ENCODE peak calls at places on chromosomes 13 and 19, in six cellular contexts. D is cardiac muscle cell, J is heart right ventricle, O is pancreas, C is neuronal stem cell, G is GM23248. S is an unnamed sample.

GRCh38 chr19:489418-490196 is 6.7 kb upstream of the MADCAM1 start:
- DNase-seq in D (peak; percentile 54), J (no peak), O (no peak), C (no peak), G (peak; percentile 76), S (no peak)

GRCh38 chr19:12159773-12160414 is 3.0 kb upstream of the ZNF136 start:
- DNase-seq in D (no peak), J (no peak), O (no peak), C (no peak), G (no peak), S (no peak)

GRCh38 chr13:108957369-108958012 is 328.1 kb downstream of the MYO16 start:
- DNase-seq in D (no peak), J (no peak), O (no peak), C (no peak), G (peak; percentile 83), S (no peak)

GRCh38 chr19:16143399-16144215 is at the start of gene HSH2D:
- DNase-seq in D (no peak), J (no peak), O (peak; percentile 89), C (no peak), G (no peak), S (peak; percentile 94)

GRCh38 chr13:42821437-42821836 is 40.1 kb downstream of the FAM216B start:
- DNase-seq in D (no peak), J (no peak), O (no peak), C (no peak), G (peak; percentile 87), S (no peak)

GRCh38 chr13:33582121-33582520 is 235.8 kb upstream of the RFC3 start:
- DNase-seq in D (no peak), J (no peak), O (no peak), C (no peak), G (peak; percentile 4), S (no peak)

GRCh38 chr13:47841131-47841530 is 159.9 kb downstream of the SUCLA2 start:
- DNase-seq in D (no peak), J (no peak), O (no peak), C (no peak), G (no peak), S (no peak)

GRCh38 chr19:56189785-56190184 is 7.8 kb downstream of the ZSCAN5B start:
- DNase-seq in D (no peak), J (no peak), O (no peak), C (no peak), G (no peak), S (no peak)

GRCh38 chr19:12834976-12835757 is 788 bp upstream of the RTBDN start:
- DNase-seq in D (peak; percentile 40), J (no peak), O (no peak), C (no peak), G (peak; percentile 70), S (peak; percentile 57)

GRCh38 chr13:74990992-74991391 is 491.0 kb downstream of the TBC1D4 start:
- DNase-seq in D (no peak), J (no peak), O (no peak), C (no peak), G (no peak), S (no peak)

GRCh38 chr13:41034862-41035261 is 15.7 kb upstream of the ELF1 start:
- DNase-seq in D (no peak), J (no peak), O (no peak), C (no peak), G (peak; percentile 21), S (no peak)

GRCh38 chr19:58218899-58219298 is 9.8 kb upstream of the ZNF544 start:
- DNase-seq in D (peak; percentile 18), J (no peak), O (no peak), C (no peak), G (peak; percentile 45), S (no peak)

GRCh38 chr19:56301152-56301551 is 13.5 kb downstream of the ZSCAN5A start:
- DNase-seq in D (no peak), J (no peak), O (no peak), C (no peak), G (peak; percentile 20), S (no peak)

GRCh38 chr13:51221674-51222509 is at the start of gene FAM124A:
- DNase-seq in D (peak; percentile 81), J (peak; percentile 36), O (peak; percentile 30), C (peak; percentile 70), G (peak; percentile 75), S (peak; percentile 58)

GRCh38 chr19:38849746-38850230 is at the start of gene HNRNPL:
- DNase-seq in D (no peak), J (no peak), O (no peak), C (no peak), G (no peak), S (peak; percentile 99)

GRCh38 chr13:46934749-46935148 is 37.9 kb upstream of the HTR2A start:
- DNase-seq in D (no peak), J (no peak), O (no peak), C (no peak), G (no peak), S (no peak)

GRCh38 chr13:109782066-109782822 is 4.1 kb downstream of the IRS2 start:
- DNase-seq in D (no peak), J (no peak), O (no peak), C (no peak), G (peak; percentile 30), S (no peak)

GRCh38 chr13:110001622-110002275 is 215.4 kb upstream of the IRS2 start:
- DNase-seq in D (no peak), J (no peak), O (no peak), C (no peak), G (peak; percentile 76), S (no peak)

GRCh38 chr13:26050568-26051230 is 1.1 kb downstream of the SHISA2 start:
- DNase-seq in D (peak; percentile 70), J (no peak), O (no peak), C (peak; percentile 30), G (peak; percentile 31), S (peak; percentile 52)

GRCh38 chr13:19185865-19186645 is 4.4 kb upstream of the TUBA3C start:
- DNase-seq in D (no peak), J (no peak), O (no peak), C (no peak), G (no peak), S (no peak)

GRCh38 chr13:69425235-69425634 is 682.4 kb upstream of the ATXN8OS start:
- DNase-seq in D (no peak), J (no peak), O (no peak), C (no peak), G (no peak), S (no peak)
- H3K4me3 ChIP-seq in D (no peak overlapping the region), J (no peak overlapping the region), O (no peak overlapping the region), C (no peak overlapping the region), G (no peak overlapping the region), S (no peak overlapping the region)

DNA sequence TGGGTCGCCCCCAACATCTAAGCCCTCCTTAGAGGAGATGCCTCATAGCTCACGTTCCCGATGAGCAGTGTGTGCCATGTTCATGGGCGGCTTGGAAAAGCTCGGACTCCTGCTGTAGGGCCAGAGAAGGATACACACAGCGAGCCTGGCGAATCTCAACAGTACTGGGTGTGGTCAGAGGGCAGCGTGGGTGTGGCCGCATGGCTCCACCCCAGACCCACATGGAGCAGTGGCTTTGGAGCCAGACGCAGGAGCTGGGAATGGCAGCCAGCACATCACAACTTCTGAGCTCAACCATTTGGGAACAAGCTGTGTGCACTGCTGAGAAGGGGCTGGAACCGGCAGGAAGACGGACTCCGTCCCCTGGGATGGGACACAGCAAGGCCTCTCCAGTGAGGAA is 15.6 kb downstream of the CAPS start:
- DNase-seq in D (no peak), J (no peak), O (no peak), C (no peak), G (no peak), S (no peak)
- H3K4me1 ChIP-seq in D (no peaks in the 10 kb centered on the region), J (peaks cover 37% of the 10 kb centered on the region), O (no peaks in the 10 kb centered on the region), C (no peaks in the 10 kb centered on the region), G (peaks cover 27% of the 10 kb centered on the region), S (peaks cover 23% of the 10 kb centered on the region)

DNA sequence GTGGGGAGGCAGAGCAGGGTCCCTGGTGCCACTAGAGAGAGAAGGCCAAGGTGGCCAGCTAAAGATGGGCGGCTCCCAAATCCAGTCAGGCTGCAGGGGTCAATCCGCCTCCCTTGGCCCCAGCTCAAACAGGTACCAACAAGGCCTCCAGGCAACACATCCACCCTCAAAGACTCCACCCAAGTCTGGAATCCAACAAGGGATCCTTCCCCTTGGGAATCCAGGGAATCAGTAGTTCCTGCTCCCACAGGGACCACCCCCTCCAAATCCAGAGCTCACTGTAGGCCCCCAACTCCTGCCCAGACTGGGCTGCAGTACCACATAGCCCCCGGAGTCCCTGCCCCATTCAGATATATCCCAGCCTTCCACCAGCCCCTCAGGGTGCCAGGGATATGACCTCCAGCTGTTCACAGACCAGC is 3.3 kb downstream of the ERF start:
- DNase-seq in D (no peak), J (no peak), O (no peak), C (no peak), G (no peak), S (no peak)
- H3K4me3 ChIP-seq in D (no peak overlapping the region), J (peak overlapping the region; percentile 100), O (no peak overlapping the region), C (peak overlapping the region; percentile 15), G (peak overlapping the region; percentile 83), S (peak overlapping the region; percentile 97)

GRCh38 chr19:5969476-5969875 is 8.5 kb downstream of the RANBP3 start:
- DNase-seq in D (no peak), J (no peak), O (no peak), C (no peak), G (no peak), S (peak; percentile 33)
- H3K4me1 ChIP-seq in D (peaks cover 39% of the 10 kb centered on the region), J (peaks cover 64% of the 10 kb centered on the region), O (peaks cover 56% of the 10 kb centered on the region), C (peaks cover 4% of the 10 kb centered on the region), G (peaks cover 26% of the 10 kb centered on the region), S (peaks cover 68% of the 10 kb centered on the region)

GRCh38 chr19:2282062-2282861 is at the start of gene PEAK3:
- DNase-seq in D (peak; percentile 61), J (peak; percentile 81), O (peak; percentile 70), C (no peak), G (peak; percentile 45), S (peak; percentile 91)
- H3K4me3 ChIP-seq in D (no peak within 1 kb of the TSS), J (peak within 1 kb of the TSS; percentile 49), O (no peak within 1 kb of the TSS), C (peak within 1 kb of the TSS; percentile 34), G (no peak within 1 kb of the TSS), S (peak within 1 kb of the TSS; percentile 45)

GRCh38 chr19:18839465-18840287 is 7.9 kb downstream of the UPF1 start:
- DNase-seq in D (no peak), J (no peak), O (no peak), C (no peak), G (no peak), S (no peak)
- H3K4me1 ChIP-seq in D (peaks cover 16% of the 10 kb centered on the region), J (peaks cover 94% of the 10 kb centered on the region), O (peaks cover 45% of the 10 kb centered on the region), C (peaks cover 19% of the 10 kb centered on the region), G (peaks cover 16% of the 10 kb centered on the region), S (peaks cover 91% of the 10 kb centered on the region)

GRCh38 chr19:17779281-17779930 is 15.5 kb upstream of the B3GNT3 start:
- DNase-seq in D (no peak), J (peak; percentile 36), O (peak; percentile 46), C (peak; percentile 66), G (peak; percentile 62), S (peak; percentile 76)
- H3K4me3 ChIP-seq in D (no peak overlapping the region), J (no peak overlapping the region), O (no peak overlapping the region), C (no peak overlapping the region), G (no peak overlapping the region), S (peak overlapping the region; percentile 39)

GRCh38 chr13:99072941-99073340 is 95.1 kb upstream of the DOCK9 start:
- DNase-seq in D (no peak), J (no peak), O (no peak), C (no peak), G (no peak), S (no peak)
- H3K4me1 ChIP-seq in D (no peaks in the 10 kb centered on the region), J (peaks cover 6% of the 10 kb centered on the region), O (no peaks in the 10 kb centered on the region), C (no peaks in the 10 kb centered on the region), G (peaks cover 4% of the 10 kb centered on the region), S (peaks cover 15% of the 10 kb centered on the region)

S was measured in lower lobe of right lung.